ENCODE peak calls at places on chromosomes 2 and 18, in six cellular contexts. N is lower lobe of right lung, C is ovary, G is GM12865, S is neural progenitor cell, L is brain microvascular endothelial cell. Y is an unnamed sample.

GRCh38 chr2:21367421-21367820 is 243.7 kb downstream of the TDRD15 start:
- DNase-seq in G (no peak), L (peak; percentile 0), S (no peak), N (no peak), C (no peak), Y (no peak)

GRCh38 chr2:232315049-232315922 is 63.3 kb upstream of the ALPP start:
- DNase-seq in G (peak; percentile 87), N (peak; percentile 81), S (no peak), L (peak; percentile 59), C (peak; percentile 22), Y (peak; percentile 72)

GRCh38 chr2:226580403-226580802 is 219.2 kb downstream of the IRS1 start:
- DNase-seq in L (no peak), S (no peak), N (no peak), C (no peak), G (no peak), Y (peak; percentile 17)

GRCh38 chr2:10524841-10525572 is 76.9 kb upstream of the ODC1 start:
- DNase-seq in L (no peak), C (no peak), N (no peak), S (no peak), G (no peak), Y (no peak)

GRCh38 chr18:32072321-32072720 is 19.4 kb upstream of the RNF138 start:
- DNase-seq in L (no peak), S (no peak), C (no peak), G (peak; percentile 46), N (no peak), Y (no peak)

GRCh38 chr2:60496475-60496874 is 57.0 kb downstream of the BCL11A start:
- DNase-seq in C (no peak), G (no peak), S (no peak), N (no peak), L (no peak), Y (no peak)

GRCh38 chr2:118310016-118310877 is 222.0 kb downstream of the INSIG2 start:
- DNase-seq in C (no peak), N (peak; percentile 40), G (peak; percentile 57), S (peak; percentile 91), L (peak; percentile 27), Y (peak; percentile 33)

GRCh38 chr18:79199691-79200374 is 130.6 kb downstream of the ATP9B start:
- DNase-seq in N (no peak), L (peak; percentile 29), S (no peak), C (no peak), G (no peak), Y (peak; percentile 12)

GRCh38 chr2:235685024-235685721 is 191.3 kb downstream of the AGAP1 start:
- DNase-seq in G (no peak), N (no peak), C (no peak), S (no peak), L (peak; percentile 45), Y (peak; percentile 62)

GRCh38 chr18:76435321-76435989 is 59.6 kb downstream of the ZNF516 start:
- DNase-seq in G (no peak), L (no peak), S (no peak), N (no peak), C (no peak), Y (no peak)

GRCh38 chr2:208148803-208149202 is 2.8 kb upstream of the CRYGB start:
- DNase-seq in S (no peak), L (no peak), N (no peak), G (no peak), C (no peak), Y (no peak)

GRCh38 chr18:5451130-5451529 is 92.7 kb downstream of the EPB41L3 start:
- DNase-seq in S (no peak), G (no peak), N (no peak), C (no peak), L (no peak), Y (no peak)

GRCh38 chr18:74342416-74343043 is 26.9 kb downstream of the C18orf63 start:
- DNase-seq in G (peak; percentile 63), C (peak; percentile 47), L (peak; percentile 44), S (peak; percentile 53), N (no peak), Y (peak; percentile 88)

GRCh38 chr2:172639823-172640222 is 83.9 kb downstream of the PDK1 start:
- DNase-seq in L (peak; percentile 90), N (no peak), S (no peak), C (no peak), G (no peak), Y (peak; percentile 87)

GRCh38 chr2:147844691-147845607 is at the start of gene ACVR2A:
- DNase-seq in L (peak; percentile 13), S (peak; percentile 83), C (peak; percentile 23), N (peak; percentile 52), G (peak; percentile 85), Y (peak; percentile 51)

GRCh38 chr18:79899609-79900435 is 51.6 kb downstream of the SLC66A2 start:
- DNase-seq in G (no peak), C (no peak), L (no peak), S (no peak), N (no peak), Y (no peak)

GRCh38 chr2:167827352-167828097 is 419.9 kb downstream of the STK39 start:
- DNase-seq in G (no peak), S (no peak), L (no peak), C (no peak), N (no peak), Y (no peak)

GRCh38 chr2:238425979-238426567 is 654 bp upstream of the ASB1 start:
- DNase-seq in C (no peak), L (peak; percentile 92), N (no peak), G (no peak), S (peak; percentile 84), Y (peak; percentile 74)

GRCh38 chr18:35693829-35694228 is 112.3 kb downstream of the GALNT1 start:
- DNase-seq in L (no peak), G (no peak), N (no peak), S (no peak), C (no peak), Y (no peak)

GRCh38 chr2:223537669-223538601 is 64.2 kb downstream of the SCG2 start:
- DNase-seq in G (no peak), S (no peak), C (no peak), L (peak; percentile 35), N (no peak), Y (peak; percentile 48)

GRCh38 chr2:25853038-25853638 is 25.1 kb downstream of the ASXL2 start:
- DNase-seq in C (no peak), N (no peak), L (no peak), G (peak; percentile 13), S (no peak), Y (no peak)

GRCh38 chr2:176854878-176855277 is 357.7 kb upstream of the HNRNPA3 start:
- DNase-seq in L (no peak), N (no peak), S (no peak), G (no peak), C (no peak), Y (no peak)

GRCh38 chr18:45637546-45638327 is 22.5 kb downstream of the SLC14A2 start:
- DNase-seq in L (no peak), S (no peak), C (peak; percentile 23), G (no peak), N (no peak), Y (no peak)

GRCh38 chr18:40980171-40980570 is 974.9 kb upstream of the PIK3C3 start:
- DNase-seq in G (no peak), C (no peak), S (no peak), L (no peak), N (no peak), Y (no peak)

GRCh38 chr2:129724021-129724757 is 255.3 kb upstream of the RAB6C start:
- DNase-seq in L (no peak), N (no peak), S (no peak), G (no peak), C (no peak), Y (no peak)

GRCh38 chr18:5527603-5528002 is 16.2 kb downstream of the EPB41L3 start:
- DNase-seq in S (no peak), L (peak; percentile 78), G (no peak), N (no peak), C (peak; percentile 29), Y (peak; percentile 82)

GRCh38 chr2:152054593-152054992 is 44.3 kb downstream of the CACNB4 start:
- DNase-seq in L (peak; percentile 75), S (no peak), C (no peak), G (no peak), N (no peak), Y (peak; percentile 74)

GRCh38 chr2:112634153-112634873 is 11.4 kb upstream of the SLC20A1 start:
- DNase-seq in L (no peak), N (no peak), G (peak; percentile 37), C (no peak), S (no peak), Y (no peak)

GRCh38 chr2:145563752-145564615 is 1044.1 kb upstream of the ZEB2 start:
- DNase-seq in C (no peak), L (no peak), S (no peak), N (no peak), G (no peak), Y (peak; percentile 12)

DNA sequence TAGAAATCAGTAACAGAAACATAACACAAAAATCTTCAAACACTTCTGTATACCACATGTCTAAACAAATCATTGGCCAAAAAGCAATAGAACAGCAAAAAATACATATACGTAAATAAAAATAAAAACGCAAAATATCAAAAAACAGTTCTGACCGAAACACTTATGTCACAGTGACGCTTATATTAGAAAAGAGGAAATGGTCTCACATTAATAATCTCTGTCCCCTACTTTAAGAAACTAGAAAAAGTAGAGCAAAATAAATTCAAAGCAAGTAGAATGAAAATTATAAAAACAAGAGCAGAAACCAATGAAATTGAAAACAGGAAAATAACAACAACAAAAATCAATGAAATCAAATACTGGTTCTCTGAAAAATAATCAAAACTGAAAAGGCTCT is 41.9 kb downstream of the TMEM131 start:
- DNase-seq in L (no peak), N (no peak), G (no peak), S (no peak), C (no peak), Y (no peak)
- H3K4me3 ChIP-seq in L (no peak overlapping the region), N (no peak overlapping the region), G (no peak overlapping the region), S (no peak overlapping the region), C (no peak overlapping the region), Y (no peak overlapping the region)

DNA sequence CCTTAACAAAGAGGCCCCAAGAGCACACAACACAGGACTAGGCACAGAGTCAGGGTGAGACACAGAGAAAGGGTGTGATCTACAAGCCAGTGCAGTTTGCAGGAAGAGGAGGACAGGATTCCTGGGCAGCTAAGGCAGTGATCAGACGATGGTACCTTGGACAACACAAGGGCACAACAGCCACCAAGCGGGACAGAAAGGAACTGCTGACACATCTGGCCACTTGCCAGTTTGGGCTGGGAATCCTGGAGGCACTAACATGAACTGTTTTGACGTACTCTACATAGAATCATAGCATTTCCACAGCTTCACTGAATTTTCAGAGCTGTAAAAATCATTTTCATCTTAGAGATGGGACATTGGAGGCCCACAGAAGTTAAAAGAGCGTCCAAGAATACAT is 221.5 kb upstream of the SLC35G4 start:
- DNase-seq in S (peak; percentile 46), L (peak; percentile 77), G (peak; percentile 73), C (no peak), N (no peak), Y (peak; percentile 70)
- TF ChIP-seq CTCF in S (peak; percentile 38), L (peak; percentile 72), G (peak; percentile 46), C (no peak), N (peak; percentile 9), Y (peak; percentile 53)

DNA sequence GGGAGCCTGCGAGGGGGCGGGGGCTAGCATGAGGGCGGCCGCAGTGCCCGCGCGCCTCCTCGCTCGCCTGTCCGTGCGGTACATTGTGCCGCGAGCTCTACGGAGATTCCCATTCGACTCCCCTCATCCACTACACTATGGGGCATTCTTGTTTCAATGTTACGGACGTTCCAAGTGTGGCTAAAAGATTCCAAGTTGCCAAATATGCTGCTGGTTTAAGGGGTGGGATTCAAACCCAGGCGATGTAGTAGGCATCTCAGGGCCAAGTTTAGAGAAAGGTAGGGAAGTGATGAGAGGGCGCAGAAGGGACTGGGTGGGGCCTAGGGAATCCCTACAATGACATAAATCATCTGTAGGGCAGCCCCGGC is 10.0 kb upstream of the CRYBA2 start:
- DNase-seq in N (no peak), G (no peak), C (no peak), L (no peak), S (no peak), Y (no peak)
- H3K4me3 ChIP-seq in N (peak overlapping the region; percentile 45), G (no peak overlapping the region), C (no peak overlapping the region), L (no peak overlapping the region), S (peak overlapping the region; percentile 52), Y (no peak overlapping the region)

GRCh38 chr2:216012133-216012829 is 1.1 kb downstream of the MREG start:
- DNase-seq in L (no peak), N (no peak), S (no peak), G (no peak), C (no peak), Y (no peak)
- TF ChIP-seq CTCF in L (peak; percentile 24), N (no peak), S (no peak), G (no peak), C (no peak), Y (peak; percentile 3)